ENCODE peak calls at places on chromosomes 2 and 18, in five cellular contexts. C is GM12864, V is adrenal gland, Q is choroid plexus epithelial cell, S is A549. N is an unnamed sample.

GRCh38 chr2:241413929-241414580 is 58.0 kb downstream of the FARP2 start:
- DNase-seq in Q (no peak), S (no peak), V (no peak), C (no peak), N (peak)

GRCh38 chr18:10170375-10170774 is 256.6 kb downstream of the VAPA start:
- DNase-seq in Q (no peak), C (no peak), S (no peak), V (no peak), N (no peak)

GRCh38 chr2:152648336-152648735 is 68.9 kb downstream of the PRPF40A start:
- DNase-seq in C (no peak), V (no peak), S (peak), Q (peak), N (peak)

GRCh38 chr2:149606251-149606811 is 18.8 kb upstream of the MMADHC start:
- DNase-seq in S (no peak), Q (peak), V (no peak), C (no peak), N (peak)

GRCh38 chr2:2840101-2840531 is 509.0 kb upstream of the MYT1L start:
- DNase-seq in S (no peak), V (peak), Q (no peak), C (no peak), N (no peak)

GRCh38 chr18:24033644-24034412 is 19.3 kb downstream of the TTC39C start:
- DNase-seq in S (peak), C (no peak), V (no peak), Q (no peak), N (no peak)

GRCh38 chr18:10705291-10705690 is 179.5 kb downstream of the NAPG start:
- DNase-seq in V (no peak), S (no peak), C (no peak), Q (no peak), N (no peak)

GRCh38 chr2:75729861-75730260 is 19.1 kb upstream of the GCFC2 start:
- DNase-seq in V (no peak), Q (peak), S (peak), C (no peak), N (peak)

GRCh38 chr18:45449761-45450227 is 165.5 kb upstream of the SLC14A2 start:
- DNase-seq in V (peak), S (no peak), C (no peak), Q (peak), N (no peak)

GRCh38 chr2:202583709-202584219 is 51.0 kb upstream of the FAM117B start:
- DNase-seq in S (no peak), V (no peak), C (no peak), Q (no peak), N (no peak)

GRCh38 chr2:45833301-45833967 is 182.0 kb downstream of the PRKCE start:
- DNase-seq in C (no peak), S (no peak), V (no peak), Q (no peak), N (no peak)

GRCh38 chr18:61957801-61958516 is 65.2 kb upstream of the RNF152 start:
- DNase-seq in Q (peak), C (no peak), V (no peak), S (no peak), N (peak)

GRCh38 chr2:72278046-72278445 is 130.4 kb upstream of the CYP26B1 start:
- DNase-seq in C (no peak), S (peak), V (no peak), Q (peak), N (peak)

GRCh38 chr18:23636041-23636399 is 26.7 kb downstream of the ANKRD29 start:
- DNase-seq in Q (no peak), C (no peak), V (no peak), S (no peak), N (no peak)

GRCh38 chr18:45066868-45067267 is 386.2 kb downstream of the SETBP1 start:
- DNase-seq in C (no peak), S (no peak), V (no peak), Q (no peak), N (no peak)

GRCh38 chr18:38313851-38314250 is 748.3 kb upstream of the CELF4 start:
- DNase-seq in C (no peak), V (no peak), S (no peak), Q (no peak), N (no peak)

GRCh38 chr2:30488012-30488659 is 41.1 kb downstream of the LCLAT1 start:
- DNase-seq in Q (no peak), S (no peak), V (no peak), C (no peak), N (no peak)

GRCh38 chr2:33342705-33343104 is 133.7 kb upstream of the RASGRP3 start:
- DNase-seq in Q (no peak), S (no peak), C (no peak), V (no peak), N (no peak)

GRCh38 chr2:950627-950992 is at the start of gene SNTG2:
- DNase-seq in C (no peak), Q (no peak), V (peak), S (no peak), N (no peak)

GRCh38 chr18:57154389-57154788 is 7.5 kb downstream of the BOD1L2 start:
- DNase-seq in C (no peak), V (no peak), S (no peak), Q (no peak), N (no peak)

GRCh38 chr18:50776383-50776782 is 43.4 kb downstream of the MRO start:
- DNase-seq in Q (no peak), V (no peak), S (no peak), C (no peak), N (no peak)

GRCh38 chr2:88903744-88904353 is 212.4 kb downstream of the RPIA start:
- DNase-seq in S (peak), Q (peak), C (no peak), V (no peak), N (peak)

GRCh38 chr2:40302751-40303150 is 149.1 kb downstream of the SLC8A1 start:
- DNase-seq in Q (no peak), S (no peak), V (no peak), C (no peak), N (no peak)

GRCh38 chr2:182134201-182134600 is 148.5 kb downstream of the PPP1R1C start:
- DNase-seq in Q (no peak), V (no peak), S (no peak), C (no peak), N (no peak)

GRCh38 chr2:182133195-182133891 is 147.7 kb downstream of the PPP1R1C start:
- DNase-seq in S (no peak), Q (peak), C (no peak), V (no peak), N (peak)

GRCh38 chr2:182129188-182129707 is 143.6 kb downstream of the PPP1R1C start:
- DNase-seq in S (no peak), Q (peak), V (no peak), C (no peak), N (no peak)

DNA sequence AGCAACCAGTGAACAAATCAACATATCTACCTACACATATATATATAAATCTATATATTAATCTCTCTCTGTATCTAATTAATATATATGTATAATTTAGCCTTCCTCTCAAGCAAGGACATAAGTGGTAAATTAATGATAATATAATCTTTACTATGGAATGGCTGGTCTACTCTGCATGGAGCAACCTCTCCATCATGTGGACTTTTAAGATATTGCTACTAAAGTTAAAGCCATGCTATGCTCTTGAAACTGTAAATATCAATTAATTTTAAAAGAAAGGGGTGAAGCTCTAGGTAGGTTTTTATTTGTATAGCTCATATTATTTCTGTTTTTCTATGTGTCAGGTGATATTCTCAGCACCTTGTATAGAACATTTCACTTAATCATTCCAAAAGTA is 147.0 kb downstream of the PPP1R1C start:
- DNase-seq in V (no peak), S (no peak), C (no peak), Q (peak), N (no peak)
- TF ChIP-seq CTCF in V (peak), S (no peak), C (no peak), Q (peak), N (peak)

DNA sequence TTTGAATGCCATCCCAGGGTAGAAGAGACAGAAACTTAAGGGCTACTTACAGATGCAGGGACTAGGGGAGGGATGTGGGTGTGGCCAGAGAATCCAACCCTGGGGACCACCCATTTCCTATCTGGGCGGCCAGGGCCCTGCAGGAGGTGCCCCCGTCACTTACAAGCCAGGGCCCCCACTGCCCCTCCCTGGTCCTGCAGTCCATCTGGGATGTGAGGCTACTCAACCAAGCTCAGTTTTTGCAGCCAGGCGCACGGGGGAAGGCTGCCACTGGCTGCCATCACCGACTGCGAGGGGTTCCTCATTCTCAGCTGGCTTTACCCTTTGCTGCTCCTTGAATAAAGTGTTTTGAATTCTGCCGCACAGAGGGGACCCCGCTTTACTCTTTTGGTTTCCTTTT is 42.1 kb downstream of the RRM2 start:
- DNase-seq in S (no peak), Q (no peak), V (no peak), C (no peak), N (no peak)
- H3K4me3 ChIP-seq in S (no peak), Q (no peak), V (no peak), C (no peak), N (no peak)

GRCh38 chr2:210541280-210541902 is 15.0 kb upstream of the CPS1 start:
- DNase-seq in S (no peak), C (no peak), V (no peak), Q (peak), N (no peak)
- TF ChIP-seq CTCF in S (no peak), C (no peak), V (no peak), Q (no peak), N (no peak)

DNA sequence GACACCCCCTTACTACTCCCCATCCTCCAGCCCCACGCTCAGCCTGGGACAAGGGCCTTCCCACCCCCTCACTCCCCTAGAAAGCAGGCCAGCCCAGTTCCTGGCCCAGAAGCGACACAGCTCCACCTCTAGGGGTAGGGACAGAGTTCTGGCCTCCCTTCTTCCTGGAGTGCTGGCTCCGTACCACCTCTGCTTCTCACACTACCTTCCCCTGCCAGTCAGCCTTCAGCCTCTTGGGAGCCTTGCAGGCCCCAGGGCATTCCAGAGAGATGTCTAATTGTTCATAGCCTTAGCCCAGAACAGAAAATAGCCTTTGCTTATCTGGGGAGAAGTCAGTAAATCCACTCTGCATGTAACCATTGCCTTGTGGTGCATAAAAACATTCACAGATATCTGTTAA is 13.1 kb upstream of the CATIP start:
- DNase-seq in V (no peak), Q (peak), S (no peak), C (no peak), N (peak)
- H3K4me3 ChIP-seq in V (no peak), Q (no peak), S (no peak), C (no peak), N (no peak)

GRCh38 chr2:19350678-19351401 is 7.6 kb downstream of the OSR1 start:
- DNase-seq in C (no peak), V (no peak), Q (no peak), S (no peak), N (no peak)

GRCh38 chr2:19346983-19347618 is 11.3 kb downstream of the OSR1 start:
- DNase-seq in S (no peak), Q (no peak), V (no peak), C (no peak), N (no peak)

GRCh38 chr2:19349911-19350677 is 8.3 kb downstream of the OSR1 start:
- DNase-seq in Q (peak), C (no peak), V (peak), S (peak), N (no peak)

GRCh38 chr2:19348692-19349091 is 9.7 kb downstream of the OSR1 start:
- DNase-seq in S (no peak), Q (no peak), V (no peak), C (no peak), N (no peak)

DNA sequence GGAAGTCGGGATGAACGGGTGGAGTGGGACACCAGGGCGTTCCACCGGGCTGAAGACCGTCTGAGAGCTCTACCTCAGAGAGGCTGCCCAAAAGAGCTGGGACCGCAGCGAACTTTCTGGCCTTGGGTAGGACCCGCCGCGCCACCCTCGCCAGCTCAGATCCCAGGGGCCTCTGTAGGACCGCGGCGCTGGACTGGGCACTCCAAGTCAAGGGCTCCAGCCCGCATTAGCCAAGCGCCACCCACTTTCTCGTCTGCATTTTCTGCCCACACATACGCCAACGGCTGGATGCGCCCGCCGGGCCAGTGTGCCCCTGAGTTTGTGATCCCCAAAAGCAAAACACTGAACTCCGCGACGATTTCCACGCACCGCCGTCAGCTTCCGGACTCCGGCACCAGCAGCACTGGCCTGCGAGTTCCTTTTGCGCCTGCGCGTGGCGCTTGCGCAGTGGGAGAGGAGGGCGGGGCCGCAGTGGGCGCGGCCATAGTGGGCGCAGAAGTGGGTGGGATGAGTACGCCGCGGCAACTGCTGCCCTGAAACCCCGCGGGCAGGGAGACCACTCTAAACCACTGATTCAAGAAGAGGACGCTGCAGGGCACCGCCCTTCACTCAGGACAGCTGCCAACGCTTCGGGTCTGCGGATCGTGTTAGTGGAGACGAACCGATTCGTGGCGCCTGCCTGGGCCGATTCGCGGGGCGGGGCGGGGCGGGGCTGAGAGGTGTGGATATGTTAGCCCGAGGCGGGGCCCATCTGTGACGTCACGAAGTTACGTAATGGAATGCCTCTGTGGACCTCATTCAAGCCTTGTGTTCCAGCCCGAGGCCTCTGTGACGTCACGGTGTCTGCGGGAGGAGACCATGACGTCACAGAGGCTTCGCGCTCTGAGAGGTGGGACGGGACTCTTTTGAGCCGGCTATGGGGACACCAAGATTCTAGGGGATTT is 10.5 kb downstream of the OSR1 start:
- DNase-seq in S (peak), V (peak), C (peak), Q (peak), N (peak)
- TF ChIP-seq CTCF in S (no peak), V (no peak), C (no peak), Q (no peak), N (no peak)

GRCh38 chr18:47263197-47263827 is 11.9 kb upstream of the SKOR2 start:
- DNase-seq in S (no peak), C (no peak), V (no peak), Q (no peak), N (no peak)
- H3K4me3 ChIP-seq in S (peak), C (no peak), V (no peak), Q (no peak), N (no peak)

GRCh38 chr2:215654177-215654850 is 218.4 kb upstream of the FN1 start:
- DNase-seq in V (no peak), Q (peak), C (no peak), S (no peak), N (no peak)

GRCh38 chr2:215660687-215661086 is 224.8 kb upstream of the FN1 start:
- DNase-seq in C (no peak), Q (peak), S (no peak), V (no peak), N (peak)

GRCh38 chr2:215659650-215660049 is 223.8 kb upstream of the FN1 start:
- DNase-seq in C (no peak), S (no peak), Q (no peak), V (no peak), N (no peak)

GRCh38 chr2:215658635-215659305 is 222.9 kb upstream of the FN1 start:
- DNase-seq in S (no peak), V (no peak), C (no peak), Q (peak), N (no peak)

GRCh38 chr2:215657844-215658243 is 222.0 kb upstream of the FN1 start:
- DNase-seq in V (no peak), C (no peak), Q (peak), S (peak), N (peak)
- TF ChIP-seq CTCF in V (no peak), C (no peak), Q (peak), S (no peak), N (no peak)

DNA sequence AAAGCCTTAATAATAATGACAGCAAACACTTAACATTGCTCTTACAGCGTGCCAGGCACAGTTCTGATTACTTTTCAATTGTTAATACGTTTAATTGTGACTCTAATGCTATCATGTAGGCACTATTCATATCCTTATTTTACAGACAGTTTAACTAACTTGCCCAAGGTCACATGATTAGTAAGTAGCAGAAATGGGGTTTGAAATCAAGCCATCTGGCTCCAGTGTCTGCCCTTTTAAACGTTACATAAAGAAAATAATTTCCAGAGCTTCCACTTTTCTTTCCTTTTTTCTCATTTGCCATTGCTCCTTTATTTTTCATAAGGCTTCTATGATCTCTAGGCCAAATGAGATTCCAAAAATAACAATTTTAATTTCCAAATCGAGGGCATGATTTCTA is 50.6 kb upstream of the IKZF2 start:
- DNase-seq in S (no peak), C (no peak), V (no peak), Q (no peak), N (no peak)
- H3K4me3 ChIP-seq in S (no peak), C (no peak), V (no peak), Q (no peak), N (no peak)

DNA sequence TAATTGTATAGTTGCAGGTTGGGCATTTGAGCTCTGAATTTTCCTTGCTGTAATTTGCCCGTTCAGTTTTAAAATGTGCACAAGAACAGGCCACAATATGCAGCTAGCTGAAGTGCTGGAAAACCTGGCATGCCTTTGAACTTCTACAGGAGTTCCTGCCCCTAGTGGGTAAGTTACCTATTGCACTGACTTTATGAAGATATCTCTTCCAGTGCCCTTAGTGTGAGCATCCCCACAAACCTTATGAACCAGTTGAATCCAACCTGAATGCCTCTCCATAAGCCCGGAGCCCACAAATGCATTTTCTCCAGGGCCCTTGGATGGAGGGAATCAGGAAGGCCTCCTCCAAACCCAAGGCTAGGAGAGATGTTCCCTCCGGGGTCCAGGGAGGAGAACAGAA is 106.8 kb downstream of the XRCC5 start:
- DNase-seq in Q (peak), V (no peak), S (peak), C (no peak), N (peak)
- TF ChIP-seq CTCF in Q (peak), V (peak), S (peak), C (peak), N (peak)

GRCh38 chr2:197867630-197868029 is 63.2 kb downstream of the PLCL1 start:
- DNase-seq in C (no peak), V (no peak), Q (no peak), S (no peak), N (no peak)

GRCh38 chr2:197868136-197868535 is 63.7 kb downstream of the PLCL1 start:
- DNase-seq in V (no peak), Q (no peak), C (no peak), S (no peak), N (no peak)

GRCh38 chr2:197869030-197869429 is 64.6 kb downstream of the PLCL1 start:
- DNase-seq in C (no peak), Q (no peak), V (no peak), S (no peak), N (no peak)

GRCh38 chr2:197870137-197870536 is 65.7 kb downstream of the PLCL1 start:
- DNase-seq in S (no peak), C (no peak), Q (no peak), V (no peak), N (no peak)

GRCh38 chr2:197869501-197870111 is 65.2 kb downstream of the PLCL1 start:
- DNase-seq in V (no peak), C (no peak), Q (peak), S (no peak), N (no peak)
- H3K4me3 ChIP-seq in V (no peak), C (no peak), Q (no peak), S (no peak), N (no peak)